ENCODE peak calls at places on chromosome 13, in nine cellular contexts. One of them, this sample, is unnamed.

GRCh38 chr13:101706651-101707050 is 254.2 kb downstream of the ITGBL1 start:
- DNase-seq in CD8-positive, alpha-beta T cell: no peak
- DNase-seq in nephron progenitor cell: no peak
- DNase-seq in lower lobe of right lung: no peak
- DNase-seq in sigmoid colon: no peak
- DNase-seq in right lobe of liver: peak
- DNase-seq in fibroblast of the aortic adventitia: peak
- DNase-seq in astrocyte of the spinal cord: peak
- DNase-seq in fibroblast of mammary gland: peak
- DNase-seq in this sample: peak

GRCh38 chr13:26968431-26969335 is 202.9 kb downstream of the USP12 start:
- DNase-seq in astrocyte of the spinal cord: no peak
- DNase-seq in nephron progenitor cell: peak
- DNase-seq in right lobe of liver: peak
- DNase-seq in fibroblast of the aortic adventitia: peak
- DNase-seq in sigmoid colon: peak
- DNase-seq in lower lobe of right lung: peak
- DNase-seq in fibroblast of mammary gland: peak
- DNase-seq in CD8-positive, alpha-beta T cell: no peak
- DNase-seq in this sample: no peak

GRCh38 chr13:111241862-111242261 is 78.6 kb upstream of the TEX29 start:
- DNase-seq in right lobe of liver: no peak
- DNase-seq in fibroblast of the aortic adventitia: no peak
- DNase-seq in fibroblast of mammary gland: no peak
- DNase-seq in nephron progenitor cell: no peak
- DNase-seq in astrocyte of the spinal cord: no peak
- DNase-seq in CD8-positive, alpha-beta T cell: no peak
- DNase-seq in lower lobe of right lung: no peak
- DNase-seq in sigmoid colon: no peak
- DNase-seq in this sample: no peak

GRCh38 chr13:87669379-87669978 is 1.7 kb upstream of the SLITRK5 start:
- DNase-seq in fibroblast of the aortic adventitia: peak
- DNase-seq in nephron progenitor cell: no peak
- DNase-seq in fibroblast of mammary gland: peak
- DNase-seq in right lobe of liver: no peak
- DNase-seq in sigmoid colon: no peak
- DNase-seq in CD8-positive, alpha-beta T cell: no peak
- DNase-seq in lower lobe of right lung: no peak
- DNase-seq in astrocyte of the spinal cord: peak
- DNase-seq in this sample: peak

GRCh38 chr13:112134150-112135075 is 67.5 kb downstream of the SOX1 start:
- DNase-seq in fibroblast of the aortic adventitia: no peak
- DNase-seq in right lobe of liver: no peak
- DNase-seq in astrocyte of the spinal cord: no peak
- DNase-seq in sigmoid colon: no peak
- DNase-seq in CD8-positive, alpha-beta T cell: no peak
- DNase-seq in lower lobe of right lung: no peak
- DNase-seq in fibroblast of mammary gland: no peak
- DNase-seq in nephron progenitor cell: no peak
- DNase-seq in this sample: no peak

GRCh38 chr13:34817246-34817645 is 124.8 kb upstream of the NBEA start:
- DNase-seq in nephron progenitor cell: no peak
- DNase-seq in fibroblast of mammary gland: no peak
- DNase-seq in astrocyte of the spinal cord: no peak
- DNase-seq in fibroblast of the aortic adventitia: no peak
- DNase-seq in lower lobe of right lung: no peak
- DNase-seq in CD8-positive, alpha-beta T cell: no peak
- DNase-seq in right lobe of liver: no peak
- DNase-seq in sigmoid colon: no peak
- DNase-seq in this sample: no peak

GRCh38 chr13:57640582-57640981 is 9.0 kb downstream of the PCDH17 start:
- DNase-seq in right lobe of liver: no peak
- DNase-seq in sigmoid colon: no peak
- DNase-seq in nephron progenitor cell: no peak
- DNase-seq in CD8-positive, alpha-beta T cell: no peak
- DNase-seq in fibroblast of the aortic adventitia: no peak
- DNase-seq in fibroblast of mammary gland: no peak
- DNase-seq in astrocyte of the spinal cord: no peak
- DNase-seq in lower lobe of right lung: no peak
- DNase-seq in this sample: no peak

GRCh38 chr13:83153833-83154232 is 728.4 kb downstream of the SLITRK1 start:
- DNase-seq in CD8-positive, alpha-beta T cell: no peak
- DNase-seq in sigmoid colon: no peak
- DNase-seq in lower lobe of right lung: no peak
- DNase-seq in fibroblast of mammary gland: no peak
- DNase-seq in astrocyte of the spinal cord: no peak
- DNase-seq in nephron progenitor cell: no peak
- DNase-seq in right lobe of liver: no peak
- DNase-seq in fibroblast of the aortic adventitia: no peak
- DNase-seq in this sample: no peak

GRCh38 chr13:110308377-110309158 is 1.5 kb downstream of the COL4A2 start:
- DNase-seq in right lobe of liver: no peak
- DNase-seq in nephron progenitor cell: peak
- DNase-seq in CD8-positive, alpha-beta T cell: no peak
- DNase-seq in astrocyte of the spinal cord: peak
- DNase-seq in sigmoid colon: peak
- DNase-seq in fibroblast of mammary gland: peak
- DNase-seq in lower lobe of right lung: no peak
- DNase-seq in fibroblast of the aortic adventitia: no peak
- DNase-seq in this sample: peak

GRCh38 chr13:107104631-107105030 is 536.7 kb upstream of the ARGLU1 start:
- DNase-seq in right lobe of liver: no peak
- DNase-seq in sigmoid colon: no peak
- DNase-seq in astrocyte of the spinal cord: peak
- DNase-seq in lower lobe of right lung: no peak
- DNase-seq in CD8-positive, alpha-beta T cell: no peak
- DNase-seq in fibroblast of the aortic adventitia: no peak
- DNase-seq in nephron progenitor cell: no peak
- DNase-seq in fibroblast of mammary gland: no peak
- DNase-seq in this sample: no peak

GRCh38 chr13:42873081-42873480 is 91.7 kb downstream of the FAM216B start:
- DNase-seq in CD8-positive, alpha-beta T cell: no peak
- DNase-seq in nephron progenitor cell: no peak
- DNase-seq in sigmoid colon: no peak
- DNase-seq in fibroblast of mammary gland: no peak
- DNase-seq in lower lobe of right lung: no peak
- DNase-seq in fibroblast of the aortic adventitia: no peak
- DNase-seq in right lobe of liver: no peak
- DNase-seq in astrocyte of the spinal cord: no peak
- DNase-seq in this sample: no peak

GRCh38 chr13:31209172-31209818 is 9.5 kb downstream of the B3GLCT start:
- DNase-seq in right lobe of liver: no peak
- DNase-seq in fibroblast of mammary gland: peak
- DNase-seq in lower lobe of right lung: no peak
- DNase-seq in fibroblast of the aortic adventitia: peak
- DNase-seq in CD8-positive, alpha-beta T cell: no peak
- DNase-seq in sigmoid colon: peak
- DNase-seq in astrocyte of the spinal cord: peak
- DNase-seq in nephron progenitor cell: peak
- DNase-seq in this sample: no peak

GRCh38 chr13:79108914-79109643 is 297.0 kb downstream of the RBM26 start:
- DNase-seq in CD8-positive, alpha-beta T cell: no peak
- DNase-seq in fibroblast of the aortic adventitia: no peak
- DNase-seq in sigmoid colon: no peak
- DNase-seq in astrocyte of the spinal cord: no peak
- DNase-seq in right lobe of liver: no peak
- DNase-seq in lower lobe of right lung: no peak
- DNase-seq in fibroblast of mammary gland: no peak
- DNase-seq in nephron progenitor cell: no peak
- DNase-seq in this sample: no peak

GRCh38 chr13:39107484-39108040 is 69.3 kb downstream of the NHLRC3 start:
- DNase-seq in astrocyte of the spinal cord: no peak
- DNase-seq in fibroblast of the aortic adventitia: no peak
- DNase-seq in sigmoid colon: no peak
- DNase-seq in fibroblast of mammary gland: no peak
- DNase-seq in CD8-positive, alpha-beta T cell: no peak
- DNase-seq in right lobe of liver: no peak
- DNase-seq in lower lobe of right lung: no peak
- DNase-seq in nephron progenitor cell: no peak
- DNase-seq in this sample: no peak

GRCh38 chr13:80012281-80012680 is 328.6 kb downstream of the SPRY2 start:
- DNase-seq in sigmoid colon: no peak
- DNase-seq in astrocyte of the spinal cord: no peak
- DNase-seq in CD8-positive, alpha-beta T cell: no peak
- DNase-seq in nephron progenitor cell: no peak
- DNase-seq in right lobe of liver: no peak
- DNase-seq in fibroblast of mammary gland: peak
- DNase-seq in lower lobe of right lung: no peak
- DNase-seq in fibroblast of the aortic adventitia: no peak
- DNase-seq in this sample: peak

GRCh38 chr13:78372581-78372980 is 230.8 kb downstream of the POU4F1 start:
- DNase-seq in sigmoid colon: no peak
- DNase-seq in CD8-positive, alpha-beta T cell: no peak
- DNase-seq in astrocyte of the spinal cord: peak
- DNase-seq in right lobe of liver: no peak
- DNase-seq in fibroblast of the aortic adventitia: no peak
- DNase-seq in lower lobe of right lung: no peak
- DNase-seq in fibroblast of mammary gland: peak
- DNase-seq in nephron progenitor cell: no peak
- DNase-seq in this sample: no peak

GRCh38 chr13:109804654-109805053 is 18.3 kb upstream of the IRS2 start:
- DNase-seq in fibroblast of mammary gland: no peak
- DNase-seq in fibroblast of the aortic adventitia: no peak
- DNase-seq in CD8-positive, alpha-beta T cell: no peak
- DNase-seq in sigmoid colon: no peak
- DNase-seq in lower lobe of right lung: no peak
- DNase-seq in right lobe of liver: no peak
- DNase-seq in nephron progenitor cell: peak
- DNase-seq in astrocyte of the spinal cord: no peak
- DNase-seq in this sample: no peak

GRCh38 chr13:42720116-42720857 is 61.1 kb upstream of the FAM216B start:
- DNase-seq in sigmoid colon: peak
- DNase-seq in CD8-positive, alpha-beta T cell: no peak
- DNase-seq in fibroblast of mammary gland: peak
- DNase-seq in astrocyte of the spinal cord: peak
- DNase-seq in lower lobe of right lung: no peak
- DNase-seq in nephron progenitor cell: no peak
- DNase-seq in fibroblast of the aortic adventitia: peak
- DNase-seq in right lobe of liver: no peak
- DNase-seq in this sample: peak

GRCh38 chr13:28574617-28575142 is 79.8 kb upstream of the FLT1 start:
- DNase-seq in sigmoid colon: no peak
- DNase-seq in CD8-positive, alpha-beta T cell: no peak
- DNase-seq in nephron progenitor cell: no peak
- DNase-seq in lower lobe of right lung: no peak
- DNase-seq in fibroblast of mammary gland: peak
- DNase-seq in fibroblast of the aortic adventitia: peak
- DNase-seq in right lobe of liver: no peak
- DNase-seq in astrocyte of the spinal cord: peak
- DNase-seq in this sample: peak

GRCh38 chr13:53170910-53171309 is 142.3 kb downstream of the OLFM4 start:
- DNase-seq in lower lobe of right lung: no peak
- DNase-seq in nephron progenitor cell: no peak
- DNase-seq in CD8-positive, alpha-beta T cell: no peak
- DNase-seq in right lobe of liver: no peak
- DNase-seq in fibroblast of mammary gland: no peak
- DNase-seq in sigmoid colon: no peak
- DNase-seq in fibroblast of the aortic adventitia: no peak
- DNase-seq in astrocyte of the spinal cord: no peak
- DNase-seq in this sample: no peak

DNA sequence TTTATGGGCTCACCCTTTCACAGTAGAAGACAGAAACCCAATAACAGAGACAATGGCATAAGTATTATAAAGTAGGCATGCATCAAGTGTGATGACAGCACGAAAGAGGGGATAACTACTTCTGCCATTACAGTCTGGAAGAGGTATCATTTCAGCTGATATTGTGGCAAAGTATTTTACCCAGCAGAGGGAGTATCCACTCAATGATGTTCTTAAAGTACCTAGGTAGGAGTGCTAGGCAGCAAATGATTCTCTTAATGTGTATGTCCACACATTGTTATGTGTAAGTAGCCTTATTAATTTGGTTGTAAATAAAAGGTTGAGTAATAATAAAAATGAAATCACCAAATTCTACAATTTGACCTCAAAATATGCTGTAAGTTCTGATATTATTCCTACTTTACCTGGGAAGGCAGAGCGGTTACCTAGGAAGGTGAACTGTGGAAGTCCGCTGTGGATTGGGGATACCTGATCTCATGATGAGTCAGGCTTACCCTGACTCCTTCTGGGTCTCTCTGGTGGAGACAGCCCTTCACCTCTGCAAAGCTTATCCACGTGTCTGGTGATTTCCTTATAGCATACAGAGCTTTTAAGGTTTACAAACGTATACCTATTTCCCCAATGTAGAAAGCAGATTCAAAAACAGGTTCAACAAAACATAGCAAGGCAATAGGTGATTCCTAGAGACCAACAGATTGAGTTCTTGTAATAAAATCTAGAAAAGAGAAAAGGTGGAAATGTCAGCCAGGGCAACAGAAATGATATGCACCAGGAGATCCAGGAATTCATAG is 4.0 kb upstream of the UBAC2 start:
- DNase-seq in right lobe of liver: no peak
- DNase-seq in lower lobe of right lung: no peak
- DNase-seq in fibroblast of mammary gland: no peak
- DNase-seq in fibroblast of the aortic adventitia: no peak
- DNase-seq in CD8-positive, alpha-beta T cell: no peak
- DNase-seq in astrocyte of the spinal cord: peak
- DNase-seq in nephron progenitor cell: no peak
- DNase-seq in sigmoid colon: no peak
- DNase-seq in this sample: peak
- TF ChIP-seq CTCF in right lobe of liver: peak
- TF ChIP-seq CTCF in lower lobe of right lung: no peak
- TF ChIP-seq CTCF in fibroblast of mammary gland: peak
- TF ChIP-seq CTCF in fibroblast of the aortic adventitia: no peak
- TF ChIP-seq CTCF in CD8-positive, alpha-beta T cell: peak
- TF ChIP-seq CTCF in astrocyte of the spinal cord: peak
- TF ChIP-seq CTCF in nephron progenitor cell: no peak
- TF ChIP-seq CTCF in sigmoid colon: no peak
- TF ChIP-seq CTCF in this sample: peak

GRCh38 chr13:41200126-41200525 is 5.8 kb upstream of the KBTBD7 start:
- DNase-seq in nephron progenitor cell: no peak
- DNase-seq in sigmoid colon: no peak
- DNase-seq in fibroblast of the aortic adventitia: no peak
- DNase-seq in right lobe of liver: no peak
- DNase-seq in CD8-positive, alpha-beta T cell: no peak
- DNase-seq in astrocyte of the spinal cord: no peak
- DNase-seq in lower lobe of right lung: no peak
- DNase-seq in fibroblast of mammary gland: no peak
- DNase-seq in this sample: no peak
- TF ChIP-seq CTCF in nephron progenitor cell: no peak
- TF ChIP-seq CTCF in sigmoid colon: no peak
- TF ChIP-seq CTCF in fibroblast of the aortic adventitia: no peak
- TF ChIP-seq CTCF in right lobe of liver: no peak
- TF ChIP-seq CTCF in CD8-positive, alpha-beta T cell: no peak
- TF ChIP-seq CTCF in astrocyte of the spinal cord: no peak
- TF ChIP-seq CTCF in lower lobe of right lung: no peak
- TF ChIP-seq CTCF in fibroblast of mammary gland: no peak
- TF ChIP-seq CTCF in this sample: no peak

GRCh38 chr13:65966991-65967451 is 1263.1 kb downstream of the PCDH9 start:
- DNase-seq in fibroblast of mammary gland: peak
- DNase-seq in astrocyte of the spinal cord: peak
- DNase-seq in sigmoid colon: no peak
- DNase-seq in nephron progenitor cell: no peak
- DNase-seq in fibroblast of the aortic adventitia: peak
- DNase-seq in right lobe of liver: no peak
- DNase-seq in lower lobe of right lung: no peak
- DNase-seq in CD8-positive, alpha-beta T cell: no peak
- DNase-seq in this sample: peak
- TF ChIP-seq CTCF in fibroblast of mammary gland: peak
- TF ChIP-seq CTCF in astrocyte of the spinal cord: peak
- TF ChIP-seq CTCF in sigmoid colon: no peak
- TF ChIP-seq CTCF in nephron progenitor cell: peak
- TF ChIP-seq CTCF in fibroblast of the aortic adventitia: peak
- TF ChIP-seq CTCF in right lobe of liver: no peak
- TF ChIP-seq CTCF in lower lobe of right lung: no peak
- TF ChIP-seq CTCF in CD8-positive, alpha-beta T cell: no peak
- TF ChIP-seq CTCF in this sample: peak

GRCh38 chr13:46684287-46685001 is 112.5 kb downstream of the ESD start:
- DNase-seq in right lobe of liver: no peak
- DNase-seq in fibroblast of the aortic adventitia: no peak
- DNase-seq in sigmoid colon: no peak
- DNase-seq in nephron progenitor cell: no peak
- DNase-seq in lower lobe of right lung: no peak
- DNase-seq in CD8-positive, alpha-beta T cell: no peak
- DNase-seq in astrocyte of the spinal cord: no peak
- DNase-seq in fibroblast of mammary gland: no peak
- DNase-seq in this sample: no peak
- TF ChIP-seq CTCF in right lobe of liver: peak
- TF ChIP-seq CTCF in fibroblast of the aortic adventitia: peak
- TF ChIP-seq CTCF in sigmoid colon: no peak
- TF ChIP-seq CTCF in nephron progenitor cell: no peak
- TF ChIP-seq CTCF in lower lobe of right lung: no peak
- TF ChIP-seq CTCF in CD8-positive, alpha-beta T cell: no peak
- TF ChIP-seq CTCF in astrocyte of the spinal cord: no peak
- TF ChIP-seq CTCF in fibroblast of mammary gland: no peak
- TF ChIP-seq CTCF in this sample: no peak